ENCODE peak calls at places on chromosomes 13 and 19, in seven cellular contexts. V is OCI-LY7; K is aorta; B is CD8-positive, alpha-beta T cell; Z is uterus; A is osteoblast; W is effector memory CD4-positive, alpha-beta T cell. E is an unnamed sample. For H3K36me3, the result is how much of the 10 kb centered on the place peaks cover.

GRCh38 chr19:58558066-58558622 is at the start of gene UBE2M:
- DNase-seq in A (no peak), V (peak), B (peak), Z (peak), W (peak), K (peak), E (peak)

GRCh38 chr13:90445179-90445578 is 902.3 kb upstream of the MIR17HG start:
- DNase-seq in Z (no peak), W (no peak), B (no peak), A (peak), V (no peak), K (peak), E (no peak)

GRCh38 chr13:110116072-110116487 is 190.9 kb downstream of the COL4A1 start:
- DNase-seq in W (no peak), V (peak), A (peak), K (no peak), Z (peak), B (no peak), E (no peak)

GRCh38 chr13:44266772-44267171 is 106.9 kb upstream of the SERP2 start:
- DNase-seq in K (no peak), A (no peak), W (no peak), Z (no peak), B (no peak), V (no peak), E (no peak)

GRCh38 chr19:13729859-13730258 is 34.5 kb upstream of the MRI1 start:
- DNase-seq in A (peak), V (no peak), B (no peak), W (no peak), Z (no peak), K (no peak), E (no peak)

GRCh38 chr13:70634893-70635292 is 526.6 kb upstream of the KLHL1 start:
- DNase-seq in V (no peak), B (no peak), A (no peak), W (no peak), K (no peak), Z (no peak), E (no peak)

GRCh38 chr19:16244091-16244490 is 46.4 kb downstream of the AP1M1 start:
- DNase-seq in V (no peak), A (peak), K (no peak), B (no peak), W (no peak), Z (no peak), E (no peak)

GRCh38 chr13:78680611-78681010 is 21.7 kb upstream of the OBI1 start:
- DNase-seq in Z (no peak), W (no peak), V (no peak), K (no peak), B (no peak), A (no peak), E (no peak)

GRCh38 chr13:44096906-44097305 is 217.2 kb downstream of the LACC1 start:
- DNase-seq in W (no peak), B (no peak), K (no peak), Z (no peak), A (no peak), V (no peak), E (no peak)

GRCh38 chr19:35718345-35719041 is 690 bp downstream of the KMT2B start:
- DNase-seq in B (peak), K (peak), A (peak), W (no peak), Z (peak), V (peak), E (no peak)

GRCh38 chr13:40530961-40531360 is 135.5 kb downstream of the FOXO1 start:
- DNase-seq in Z (no peak), B (no peak), A (no peak), K (no peak), V (no peak), W (no peak), E (no peak)

GRCh38 chr19:16386619-16387240 is 62.1 kb downstream of the KLF2 start:
- DNase-seq in A (peak), Z (no peak), B (peak), W (no peak), K (no peak), V (peak), E (peak)

GRCh38 chr13:102651392-102651791 is 43.5 kb downstream of the METTL21C start:
- DNase-seq in K (no peak), V (no peak), B (no peak), A (peak), Z (no peak), W (no peak), E (no peak)

GRCh38 chr13:40180776-40181175 is 485.7 kb downstream of the FOXO1 start:
- DNase-seq in W (no peak), A (no peak), K (no peak), V (no peak), B (no peak), Z (no peak), E (no peak)

GRCh38 chr19:38208571-38208970 is 15.5 kb downstream of the DPF1 start:
- DNase-seq in W (no peak), B (no peak), Z (no peak), V (no peak), A (no peak), K (no peak), E (no peak)

GRCh38 chr19:45828945-45829344 is 13.8 kb upstream of the RSPH6A start:
- DNase-seq in K (no peak), Z (no peak), B (no peak), V (no peak), W (no peak), A (peak), E (no peak)

GRCh38 chr13:109971006-109971744 is 184.8 kb upstream of the IRS2 start:
- DNase-seq in K (no peak), A (no peak), V (no peak), Z (no peak), W (no peak), B (no peak), E (no peak)

GRCh38 chr19:3358919-3359849 is 7.2 kb upstream of the NFIC start:
- DNase-seq in V (peak), B (peak), W (peak), Z (peak), K (peak), A (peak), E (peak)

GRCh38 chr19:30325657-30326056 is 46.5 kb upstream of the ZNF536 start:
- DNase-seq in V (no peak), B (no peak), Z (no peak), K (no peak), A (no peak), W (no peak), E (no peak)

GRCh38 chr13:76856141-76856571 is 30.0 kb downstream of the KCTD12 start:
- DNase-seq in K (no peak), B (no peak), Z (no peak), A (no peak), W (no peak), V (no peak), E (no peak)

GRCh38 chr19:6038634-6039405 is 60.9 kb upstream of the RANBP3 start:
- DNase-seq in Z (no peak), B (no peak), W (no peak), A (no peak), V (no peak), K (no peak), E (no peak)

GRCh38 chr13:113936166-113936565 is 37.7 kb downstream of the C13orf46 start:
- DNase-seq in W (no peak), K (peak), B (no peak), A (peak), V (no peak), Z (no peak), E (no peak)

GRCh38 chr19:28632357-28633076 is 580.4 kb downstream of the UQCRFS1 start:
- DNase-seq in K (no peak), V (peak), W (no peak), A (no peak), Z (no peak), B (no peak), E (no peak)

GRCh38 chr19:28020631-28021315 is 1192.2 kb downstream of the UQCRFS1 start:
- DNase-seq in K (no peak), B (no peak), Z (no peak), A (no peak), V (no peak), W (no peak), E (no peak)

GRCh38 chr13:49625392-49626137 is 2.7 kb upstream of the ARL11 start:
- DNase-seq in W (no peak), B (no peak), Z (no peak), V (no peak), A (peak), K (no peak), E (no peak)
- H3K27ac ChIP-seq in W (no peak), B (no peak), Z (no peak), V (no peak), A (no peak), K (no peak), E (no peak)

DNA sequence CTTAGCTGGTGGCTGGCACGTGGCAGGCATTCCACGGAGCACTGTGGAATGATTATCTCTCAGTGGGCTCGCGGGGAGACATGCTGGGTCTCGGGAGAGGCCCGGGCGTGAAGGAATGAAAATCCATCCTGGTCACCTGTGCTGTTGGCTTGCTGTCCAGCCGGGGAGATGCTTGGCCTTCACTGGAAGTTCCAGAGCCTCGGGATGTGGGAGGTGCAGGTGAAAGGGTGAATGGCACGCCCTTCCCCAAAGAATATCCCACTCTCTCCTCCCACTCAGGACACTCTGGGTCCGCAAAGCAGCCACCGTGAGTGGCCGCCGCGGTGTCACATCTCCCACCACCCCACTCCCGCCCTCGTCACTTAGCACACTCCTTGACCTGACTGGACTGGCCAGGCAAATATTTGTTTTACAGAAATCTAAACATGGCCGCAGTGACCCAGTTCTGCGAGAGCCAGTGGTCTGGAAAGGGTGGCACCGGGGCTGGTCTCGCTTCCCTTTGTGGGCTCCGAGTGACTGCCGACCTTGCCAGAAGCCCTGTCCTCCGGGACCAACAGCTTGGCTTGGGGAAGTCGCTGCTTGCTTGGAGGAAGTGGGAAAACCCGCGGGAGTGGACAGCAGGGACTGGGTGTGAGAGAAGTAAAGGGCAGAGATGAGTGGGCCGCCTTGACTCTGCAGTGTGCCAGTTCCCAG is 8.0 kb downstream of the DPP9 start:
- DNase-seq in A (peak), B (no peak), V (no peak), W (no peak), Z (no peak), K (no peak), E (no peak)
- H3K36me3 ChIP-seq in A (half or more), B (under half), V (half or more), W (half or more), Z (under half), K (under half), E (under half)

GRCh38 chr19:41939861-41940442 is 11.7 kb upstream of the ERFL start:
- DNase-seq in W (peak), K (no peak), A (peak), Z (no peak), B (peak), V (peak), E (no peak)

GRCh38 chr19:41941410-41942202 is 13.4 kb upstream of the ERFL start:
- DNase-seq in V (no peak), K (no peak), Z (no peak), W (no peak), A (peak), B (no peak), E (no peak)

GRCh38 chr19:41937525-41937924 is 9.3 kb upstream of the ERFL start:
- DNase-seq in A (no peak), V (peak), Z (no peak), B (no peak), W (no peak), K (no peak), E (no peak)

GRCh38 chr19:41937976-41938375 is 9.7 kb upstream of the ERFL start:
- DNase-seq in V (no peak), W (no peak), Z (no peak), K (no peak), B (no peak), A (peak), E (no peak)

GRCh38 chr19:41940443-41941409 is 12.5 kb upstream of the ERFL start:
- DNase-seq in A (peak), W (no peak), V (no peak), B (no peak), K (no peak), Z (no peak), E (no peak)
- H3K27ac ChIP-seq in A (no peak), W (peak), V (peak), B (peak), K (no peak), Z (no peak), E (no peak)

DNA sequence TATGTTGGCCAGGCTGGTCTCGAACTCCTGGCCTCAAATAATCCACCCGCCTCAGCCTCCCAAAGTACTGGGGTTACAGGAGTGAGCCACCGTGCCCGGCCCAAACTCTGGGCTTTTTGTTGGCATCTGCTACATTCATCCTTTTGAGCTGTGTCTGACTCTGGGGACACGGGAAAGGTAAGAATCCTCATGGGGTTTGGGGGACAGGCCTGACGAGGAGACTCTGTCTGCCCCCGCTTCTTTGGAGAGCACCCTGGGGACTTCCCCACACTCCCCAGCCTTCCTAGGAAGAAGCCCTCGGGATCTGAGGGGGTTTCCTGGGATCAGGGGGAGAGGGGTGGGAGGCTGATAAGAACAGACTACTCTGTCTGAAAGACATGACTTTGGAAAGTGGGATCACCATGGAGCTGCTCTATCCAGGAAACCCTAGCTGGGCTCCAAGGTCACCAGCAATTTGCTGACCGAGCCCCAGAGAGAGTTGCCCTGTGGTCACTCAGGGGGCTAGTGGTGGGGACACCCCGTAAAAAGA is 8.1 kb upstream of the FCER2 start:
- DNase-seq in Z (no peak), A (peak), K (no peak), W (no peak), B (no peak), V (no peak), E (no peak)
- H3K36me3 ChIP-seq in Z (under half), A (under half), K (under half), W (under half), B (under half), V (under half), E (under half)

GRCh38 chr19:55492362-55492944 is 4.2 kb downstream of the SSC5D start:
- DNase-seq in W (no peak), Z (peak), A (peak), V (no peak), K (no peak), B (no peak), E (no peak)

GRCh38 chr19:55493052-55493649 is 4.9 kb downstream of the SSC5D start:
- DNase-seq in B (no peak), W (no peak), A (peak), V (no peak), K (no peak), Z (peak), E (no peak)

GRCh38 chr19:55489711-55490477 is 1.7 kb downstream of the SSC5D start:
- DNase-seq in K (no peak), B (no peak), V (no peak), A (peak), Z (peak), W (no peak), E (no peak)

GRCh38 chr19:55490478-55491436 is 2.5 kb downstream of the SSC5D start:
- DNase-seq in Z (peak), B (no peak), V (no peak), W (no peak), A (peak), K (no peak), E (no peak)

DNA sequence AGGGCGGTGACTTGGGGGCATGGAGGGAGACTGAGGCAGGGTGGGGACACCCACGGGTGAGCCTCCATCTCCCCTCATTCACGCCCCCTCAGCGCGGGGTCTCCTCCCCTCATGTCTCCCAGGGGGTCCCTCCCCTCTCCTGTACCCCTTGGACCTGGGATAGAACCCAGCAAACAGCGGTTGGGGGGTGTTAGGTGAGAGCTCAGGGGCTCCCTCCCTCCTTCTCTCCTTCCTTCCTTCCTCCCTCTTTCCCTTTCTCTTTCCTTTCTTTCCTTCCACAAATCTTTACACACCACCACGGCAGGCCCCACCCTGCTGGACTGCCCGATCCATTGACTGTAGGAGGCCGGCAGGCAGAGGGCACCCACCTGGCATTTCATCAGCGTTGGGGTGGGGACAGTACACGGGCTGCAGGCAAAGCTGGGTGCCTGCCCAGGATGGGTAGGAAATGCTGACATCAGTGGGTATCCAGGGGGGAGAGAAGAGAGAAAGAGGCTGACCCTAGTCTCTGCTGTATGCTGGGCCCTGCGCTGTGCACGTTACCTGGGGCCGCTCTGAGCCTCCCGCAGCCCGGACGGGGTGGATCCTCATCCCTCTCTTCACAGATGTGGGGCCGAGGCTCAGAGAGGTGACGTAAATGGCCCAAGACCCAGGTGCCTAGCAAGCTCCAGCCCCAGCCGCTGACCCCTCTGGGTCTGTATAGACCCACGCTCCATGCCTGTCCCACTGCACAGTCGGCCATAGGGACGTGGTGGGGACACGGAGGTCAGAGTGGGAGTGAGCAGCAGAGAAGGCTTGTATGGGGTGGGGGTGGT is 3.5 kb downstream of the SSC5D start:
- DNase-seq in A (peak), K (no peak), B (no peak), V (no peak), Z (peak), W (no peak), E (no peak)
- H3K27ac ChIP-seq in A (no peak), K (no peak), B (no peak), V (no peak), Z (peak), W (no peak), E (no peak)

DNA sequence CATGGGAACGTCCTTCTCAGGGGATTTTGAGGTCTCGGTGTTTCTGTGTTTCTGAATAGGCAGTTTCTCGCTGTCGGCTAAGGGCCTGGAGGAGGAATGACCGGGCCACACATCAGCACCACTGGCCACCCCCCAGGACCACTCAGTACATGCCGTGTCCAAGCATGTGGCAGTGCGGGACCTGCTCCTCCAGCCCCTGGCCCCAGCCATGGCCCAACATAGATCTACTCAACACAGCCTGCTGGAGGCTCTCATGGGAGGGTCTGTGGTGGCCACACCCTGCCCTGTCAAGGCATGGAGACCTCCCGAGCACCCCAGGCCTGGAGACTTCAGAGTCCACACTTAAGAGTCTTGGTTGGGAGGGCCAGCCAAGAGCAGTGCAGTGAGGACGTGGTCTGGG is 17.5 kb downstream of the IZUMO4 start:
- DNase-seq in K (no peak), V (no peak), B (no peak), A (no peak), Z (no peak), W (no peak), E (no peak)
- H3K36me3 ChIP-seq in K (under half), V (half or more), B (half or more), A (half or more), Z (under half), W (half or more), E (under half)

GRCh38 chr19:33796164-33797100 is at the start of gene KCTD15:
- DNase-seq in A (peak), Z (peak), K (peak), V (peak), B (no peak), W (no peak), E (no peak)
- H3K27ac ChIP-seq in A (peak), Z (peak), K (peak), V (peak), B (no peak), W (peak), E (peak)

DNA sequence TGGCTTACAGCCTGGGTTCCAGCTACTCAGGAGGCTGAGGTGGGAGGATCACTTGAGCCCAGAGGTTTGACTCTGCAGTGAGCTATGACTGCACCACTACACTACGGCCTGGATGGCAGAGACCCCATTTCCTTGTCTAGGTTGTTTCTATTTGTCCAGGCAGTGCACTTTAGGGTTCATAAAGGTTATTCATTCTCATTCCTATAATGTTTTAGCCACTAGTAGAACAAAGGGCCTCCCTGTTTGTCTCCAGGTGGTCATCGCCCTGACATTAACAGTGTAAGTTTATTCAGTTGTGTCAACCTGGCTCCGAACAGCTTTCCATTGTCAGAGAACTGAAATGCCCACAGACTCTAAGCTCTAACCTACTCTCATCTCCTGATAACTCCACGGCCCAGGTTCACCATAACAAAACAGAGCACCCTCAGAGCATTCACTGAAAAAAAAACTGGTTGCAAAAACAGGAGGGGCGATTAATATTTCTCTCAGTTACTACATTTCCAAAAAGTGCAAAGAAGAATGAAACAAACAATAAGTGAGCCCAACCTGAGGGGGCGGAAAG is 37.1 kb downstream of the SMAD9 start:
- DNase-seq in V (no peak), Z (no peak), B (no peak), W (no peak), A (no peak), K (no peak), E (no peak)
- H3K36me3 ChIP-seq in V (under half), Z (under half), B (under half), W (under half), A (under half), K (under half), E (under half)